ENCODE peak calls at places on chromosomes 11 and 22, in five cellular contexts. One of them, this sample, is unnamed.

GRCh38 chr22:45296628-45297297 is 12.0 kb downstream of the UPK3A start:
- DNase-seq in esophagus squamous epithelium: no peak
- DNase-seq in CD8-positive, alpha-beta T cell: peak
- DNase-seq in GM23248: no peak
- DNase-seq in CD8-positive, alpha-beta memory T cell: no peak
- DNase-seq in this sample: no peak

GRCh38 chr11:113167599-113167998 is 146.8 kb upstream of the TTC12 start:
- DNase-seq in CD8-positive, alpha-beta memory T cell: no peak
- DNase-seq in CD8-positive, alpha-beta T cell: no peak
- DNase-seq in esophagus squamous epithelium: no peak
- DNase-seq in GM23248: no peak
- DNase-seq in this sample: peak

GRCh38 chr11:122923302-122923701 is 40.7 kb downstream of the JHY start:
- DNase-seq in esophagus squamous epithelium: no peak
- DNase-seq in CD8-positive, alpha-beta T cell: no peak
- DNase-seq in GM23248: no peak
- DNase-seq in CD8-positive, alpha-beta memory T cell: no peak
- DNase-seq in this sample: no peak

GRCh38 chr11:46352063-46352841 is 5.0 kb downstream of the DGKZ start:
- DNase-seq in esophagus squamous epithelium: no peak
- DNase-seq in CD8-positive, alpha-beta memory T cell: peak
- DNase-seq in GM23248: peak
- DNase-seq in CD8-positive, alpha-beta T cell: peak
- DNase-seq in this sample: no peak

GRCh38 chr22:33909906-33910305 is 10.4 kb downstream of the LARGE1 start:
- DNase-seq in CD8-positive, alpha-beta T cell: no peak
- DNase-seq in CD8-positive, alpha-beta memory T cell: no peak
- DNase-seq in GM23248: peak
- DNase-seq in esophagus squamous epithelium: no peak
- DNase-seq in this sample: no peak

GRCh38 chr11:133951484-133952198 is 5.1 kb downstream of the IGSF9B start:
- DNase-seq in CD8-positive, alpha-beta memory T cell: no peak
- DNase-seq in CD8-positive, alpha-beta T cell: no peak
- DNase-seq in GM23248: peak
- DNase-seq in esophagus squamous epithelium: no peak
- DNase-seq in this sample: no peak

GRCh38 chr11:10303558-10304363 is 1.1 kb upstream of the ADM start:
- DNase-seq in esophagus squamous epithelium: no peak
- DNase-seq in CD8-positive, alpha-beta memory T cell: no peak
- DNase-seq in CD8-positive, alpha-beta T cell: no peak
- DNase-seq in GM23248: peak
- DNase-seq in this sample: peak

GRCh38 chr11:35487532-35488078 is 37.8 kb downstream of the PAMR1 start:
- DNase-seq in CD8-positive, alpha-beta T cell: no peak
- DNase-seq in CD8-positive, alpha-beta memory T cell: no peak
- DNase-seq in esophagus squamous epithelium: no peak
- DNase-seq in GM23248: peak
- DNase-seq in this sample: no peak

GRCh38 chr11:75566763-75567279 is 4.8 kb downstream of the SERPINH1 start:
- DNase-seq in CD8-positive, alpha-beta T cell: no peak
- DNase-seq in esophagus squamous epithelium: no peak
- DNase-seq in GM23248: no peak
- DNase-seq in CD8-positive, alpha-beta memory T cell: no peak
- DNase-seq in this sample: no peak

GRCh38 chr11:110812334-110812733 is 100.1 kb upstream of the ARHGAP20 start:
- DNase-seq in esophagus squamous epithelium: no peak
- DNase-seq in CD8-positive, alpha-beta T cell: no peak
- DNase-seq in CD8-positive, alpha-beta memory T cell: no peak
- DNase-seq in GM23248: no peak
- DNase-seq in this sample: no peak

GRCh38 chr11:88553204-88553603 is 215.7 kb upstream of the CTSC start:
- DNase-seq in esophagus squamous epithelium: no peak
- DNase-seq in GM23248: peak
- DNase-seq in CD8-positive, alpha-beta memory T cell: no peak
- DNase-seq in CD8-positive, alpha-beta T cell: no peak
- DNase-seq in this sample: no peak

GRCh38 chr11:34250732-34251639 is 106.8 kb downstream of the ABTB2 start:
- DNase-seq in CD8-positive, alpha-beta memory T cell: peak
- DNase-seq in esophagus squamous epithelium: no peak
- DNase-seq in CD8-positive, alpha-beta T cell: peak
- DNase-seq in GM23248: peak
- DNase-seq in this sample: peak

GRCh38 chr11:27158763-27159679 is 118.4 kb downstream of the BBOX1 start:
- DNase-seq in GM23248: peak
- DNase-seq in CD8-positive, alpha-beta memory T cell: no peak
- DNase-seq in esophagus squamous epithelium: no peak
- DNase-seq in CD8-positive, alpha-beta T cell: no peak
- DNase-seq in this sample: no peak

GRCh38 chr11:36774603-36775002 is 176.6 kb upstream of the RAG2 start:
- DNase-seq in GM23248: peak
- DNase-seq in CD8-positive, alpha-beta memory T cell: no peak
- DNase-seq in CD8-positive, alpha-beta T cell: no peak
- DNase-seq in esophagus squamous epithelium: no peak
- DNase-seq in this sample: no peak

GRCh38 chr11:44774131-44774530 is 47.4 kb downstream of the TSPAN18 start:
- DNase-seq in esophagus squamous epithelium: no peak
- DNase-seq in GM23248: no peak
- DNase-seq in CD8-positive, alpha-beta T cell: no peak
- DNase-seq in CD8-positive, alpha-beta memory T cell: no peak
- DNase-seq in this sample: no peak

GRCh38 chr22:37560682-37561208 is 465 bp downstream of the CDC42EP1 start:
- DNase-seq in CD8-positive, alpha-beta memory T cell: no peak
- DNase-seq in CD8-positive, alpha-beta T cell: no peak
- DNase-seq in esophagus squamous epithelium: no peak
- DNase-seq in GM23248: peak
- DNase-seq in this sample: peak

GRCh38 chr11:27427183-27427980 is 45.2 kb downstream of the LGR4 start:
- DNase-seq in CD8-positive, alpha-beta memory T cell: no peak
- DNase-seq in CD8-positive, alpha-beta T cell: no peak
- DNase-seq in esophagus squamous epithelium: no peak
- DNase-seq in GM23248: peak
- DNase-seq in this sample: no peak

GRCh38 chr22:17706451-17706900 is 67.8 kb downstream of the BID start:
- DNase-seq in GM23248: peak
- DNase-seq in esophagus squamous epithelium: no peak
- DNase-seq in CD8-positive, alpha-beta T cell: no peak
- DNase-seq in CD8-positive, alpha-beta memory T cell: no peak
- DNase-seq in this sample: no peak

GRCh38 chr11:5722622-5723021 is 13.6 kb upstream of the OR56B1 start:
- DNase-seq in esophagus squamous epithelium: no peak
- DNase-seq in GM23248: no peak
- DNase-seq in CD8-positive, alpha-beta memory T cell: no peak
- DNase-seq in CD8-positive, alpha-beta T cell: no peak
- DNase-seq in this sample: no peak

GRCh38 chr22:40499187-40499753 is 128.9 kb downstream of the SGSM3 start:
- DNase-seq in CD8-positive, alpha-beta memory T cell: no peak
- DNase-seq in GM23248: peak
- DNase-seq in esophagus squamous epithelium: no peak
- DNase-seq in CD8-positive, alpha-beta T cell: no peak
- DNase-seq in this sample: no peak

GRCh38 chr11:5992604-5993251 is 5.9 kb upstream of the OR52L1 start:
- DNase-seq in esophagus squamous epithelium: no peak
- DNase-seq in CD8-positive, alpha-beta T cell: no peak
- DNase-seq in GM23248: peak
- DNase-seq in CD8-positive, alpha-beta memory T cell: no peak
- DNase-seq in this sample: no peak

GRCh38 chr11:92693146-92693545 is 276.3 kb upstream of the MTNR1B start:
- DNase-seq in CD8-positive, alpha-beta memory T cell: no peak
- DNase-seq in esophagus squamous epithelium: no peak
- DNase-seq in CD8-positive, alpha-beta T cell: no peak
- DNase-seq in GM23248: peak
- DNase-seq in this sample: no peak

GRCh38 chr11:1471736-1472135 is 14.8 kb downstream of the MOB2 start:
- DNase-seq in esophagus squamous epithelium: no peak
- DNase-seq in CD8-positive, alpha-beta T cell: no peak
- DNase-seq in GM23248: no peak
- DNase-seq in CD8-positive, alpha-beta memory T cell: no peak
- DNase-seq in this sample: no peak

GRCh38 chr22:49789289-49790141 is 38.2 kb downstream of the BRD1 start:
- DNase-seq in CD8-positive, alpha-beta T cell: peak
- DNase-seq in CD8-positive, alpha-beta memory T cell: peak
- DNase-seq in GM23248: peak
- DNase-seq in esophagus squamous epithelium: no peak
- DNase-seq in this sample: no peak

GRCh38 chr22:33806191-33806590 is 114.1 kb downstream of the LARGE1 start:
- DNase-seq in esophagus squamous epithelium: no peak
- DNase-seq in GM23248: peak
- DNase-seq in CD8-positive, alpha-beta memory T cell: no peak
- DNase-seq in CD8-positive, alpha-beta T cell: no peak
- DNase-seq in this sample: no peak

GRCh38 chr11:353315-353857 is 15.9 kb upstream of the B4GALNT4 start:
- DNase-seq in CD8-positive, alpha-beta T cell: no peak
- DNase-seq in esophagus squamous epithelium: no peak
- DNase-seq in GM23248: peak
- DNase-seq in CD8-positive, alpha-beta memory T cell: no peak
- DNase-seq in this sample: peak

GRCh38 chr11:79404325-79404724 is 36.5 kb downstream of the TENM4 start:
- DNase-seq in esophagus squamous epithelium: no peak
- DNase-seq in CD8-positive, alpha-beta T cell: no peak
- DNase-seq in CD8-positive, alpha-beta memory T cell: no peak
- DNase-seq in GM23248: peak
- DNase-seq in this sample: no peak

DNA sequence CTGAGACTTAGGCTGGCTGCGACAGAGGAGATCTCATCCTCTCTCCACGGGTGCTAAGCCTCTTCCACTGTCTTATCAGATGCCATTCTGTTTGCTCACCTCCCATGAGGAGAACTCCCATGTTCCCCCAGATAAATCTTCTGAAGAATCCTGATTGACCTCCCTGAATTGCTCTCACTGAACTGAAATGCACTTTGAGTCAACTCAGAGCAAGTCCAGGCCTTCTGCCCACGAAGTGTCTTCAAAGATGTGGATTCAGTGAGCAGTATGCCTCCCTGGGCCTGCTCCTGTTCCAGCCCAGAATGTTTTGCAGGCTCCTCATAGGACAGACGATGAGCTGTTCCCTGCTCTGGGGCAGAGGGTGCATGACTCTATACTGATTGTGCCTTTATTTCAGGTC is 17.4 kb downstream of the TUB start:
- DNase-seq in GM23248: peak
- DNase-seq in esophagus squamous epithelium: no peak
- DNase-seq in CD8-positive, alpha-beta memory T cell: no peak
- DNase-seq in CD8-positive, alpha-beta T cell: no peak
- DNase-seq in this sample: no peak
- H3K27ac ChIP-seq in GM23248: peak
- H3K27ac ChIP-seq in esophagus squamous epithelium: no peak
- H3K27ac ChIP-seq in CD8-positive, alpha-beta memory T cell: no peak
- H3K27ac ChIP-seq in CD8-positive, alpha-beta T cell: no peak
- H3K27ac ChIP-seq in this sample: no peak

GRCh38 chr22:21868651-21869050 is 1.2 kb upstream of the MAPK1 start:
- DNase-seq in GM23248: no peak
- DNase-seq in CD8-positive, alpha-beta T cell: no peak
- DNase-seq in esophagus squamous epithelium: no peak
- DNase-seq in CD8-positive, alpha-beta memory T cell: no peak
- DNase-seq in this sample: no peak
- H3K27ac ChIP-seq in GM23248: no peak
- H3K27ac ChIP-seq in CD8-positive, alpha-beta T cell: no peak
- H3K27ac ChIP-seq in esophagus squamous epithelium: no peak
- H3K27ac ChIP-seq in CD8-positive, alpha-beta memory T cell: peak
- H3K27ac ChIP-seq in this sample: no peak

DNA sequence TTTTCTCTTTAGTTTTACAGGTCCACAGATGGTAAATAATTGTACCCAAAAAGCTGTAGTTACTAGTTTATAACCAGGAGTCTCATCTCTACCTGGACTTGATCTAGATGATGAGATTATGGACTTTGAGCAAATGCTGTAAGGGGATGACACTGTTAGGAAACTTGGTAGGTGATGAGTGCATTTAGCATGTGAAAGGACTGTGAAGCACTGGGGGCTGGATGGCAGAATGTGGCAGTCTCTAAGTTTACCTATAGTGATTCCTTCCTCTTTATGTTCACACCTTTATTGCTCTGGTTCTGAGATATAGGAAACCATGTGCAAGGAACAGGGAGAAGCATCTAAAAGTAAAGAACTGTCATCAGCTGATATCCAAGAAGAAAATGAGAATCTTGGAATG is 230.7 kb upstream of the CHORDC1 start:
- DNase-seq in GM23248: no peak
- DNase-seq in CD8-positive, alpha-beta memory T cell: no peak
- DNase-seq in CD8-positive, alpha-beta T cell: no peak
- DNase-seq in esophagus squamous epithelium: no peak
- DNase-seq in this sample: no peak
- H3K27ac ChIP-seq in GM23248: no peak
- H3K27ac ChIP-seq in CD8-positive, alpha-beta memory T cell: no peak
- H3K27ac ChIP-seq in CD8-positive, alpha-beta T cell: no peak
- H3K27ac ChIP-seq in esophagus squamous epithelium: no peak
- H3K27ac ChIP-seq in this sample: no peak

GRCh38 chr22:32202539-32203180 is 2.2 kb downstream of the RFPL2 start:
- DNase-seq in GM23248: peak
- DNase-seq in CD8-positive, alpha-beta T cell: no peak
- DNase-seq in CD8-positive, alpha-beta memory T cell: no peak
- DNase-seq in esophagus squamous epithelium: no peak
- DNase-seq in this sample: no peak

GRCh38 chr22:32204211-32204855 is 540 bp downstream of the RFPL2 start:
- DNase-seq in CD8-positive, alpha-beta T cell: no peak
- DNase-seq in esophagus squamous epithelium: no peak
- DNase-seq in GM23248: no peak
- DNase-seq in CD8-positive, alpha-beta memory T cell: peak
- DNase-seq in this sample: no peak

GRCh38 chr22:32204856-32205722 is at the start of gene RFPL2:
- DNase-seq in CD8-positive, alpha-beta memory T cell: peak
- DNase-seq in esophagus squamous epithelium: no peak
- DNase-seq in CD8-positive, alpha-beta T cell: no peak
- DNase-seq in GM23248: peak
- DNase-seq in this sample: no peak

GRCh38 chr22:32202161-32202538 is 2.7 kb downstream of the RFPL2 start:
- DNase-seq in esophagus squamous epithelium: no peak
- DNase-seq in CD8-positive, alpha-beta T cell: no peak
- DNase-seq in GM23248: no peak
- DNase-seq in CD8-positive, alpha-beta memory T cell: no peak
- DNase-seq in this sample: no peak

DNA sequence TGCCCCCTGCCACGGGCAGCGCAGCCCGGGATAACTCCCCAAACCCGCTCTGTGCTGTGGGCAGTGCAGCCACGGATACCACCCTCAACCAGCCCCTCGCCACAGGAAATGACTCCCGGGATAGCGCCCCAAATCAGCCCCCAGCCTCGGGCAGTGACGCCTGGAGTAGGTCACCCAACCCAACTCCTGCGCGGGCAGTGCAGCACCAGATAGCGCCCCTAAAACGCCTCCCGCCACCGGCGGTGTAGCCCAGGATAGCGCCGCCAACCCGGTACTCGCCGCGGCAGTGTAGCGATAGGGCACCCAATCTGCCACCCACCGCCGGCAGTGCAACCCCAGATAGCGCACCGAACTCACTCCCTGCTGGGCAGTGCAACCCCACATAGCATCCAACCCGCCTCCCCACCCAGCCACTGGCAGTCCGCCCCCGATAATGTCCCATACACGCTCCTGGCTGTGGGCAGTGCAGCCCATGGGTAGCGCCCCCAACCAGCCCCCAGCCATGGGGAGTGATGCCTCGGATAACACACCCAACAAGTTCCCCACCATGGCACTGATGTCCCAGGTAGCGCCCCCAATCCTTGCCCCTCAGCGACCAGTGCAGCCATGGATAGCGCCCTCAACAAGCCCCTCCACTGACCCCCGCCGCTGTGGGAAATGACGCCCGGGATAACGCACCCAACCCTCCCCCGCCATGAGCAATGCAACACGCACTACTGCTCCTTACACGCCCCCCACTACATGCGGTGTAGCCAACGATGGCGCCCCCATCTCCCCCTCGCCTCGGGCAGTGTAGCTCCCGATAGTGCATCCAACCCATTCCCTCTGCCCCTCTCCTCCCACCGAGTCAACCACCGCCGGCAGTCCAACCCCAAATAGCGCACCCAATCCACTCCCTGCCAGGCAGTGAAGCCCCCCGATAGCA is 1.4 kb downstream of the RFPL2 start:
- DNase-seq in esophagus squamous epithelium: no peak
- DNase-seq in CD8-positive, alpha-beta memory T cell: no peak
- DNase-seq in CD8-positive, alpha-beta T cell: no peak
- DNase-seq in GM23248: no peak
- DNase-seq in this sample: no peak
- H3K27ac ChIP-seq in esophagus squamous epithelium: no peak
- H3K27ac ChIP-seq in CD8-positive, alpha-beta memory T cell: no peak
- H3K27ac ChIP-seq in CD8-positive, alpha-beta T cell: no peak
- H3K27ac ChIP-seq in GM23248: no peak
- H3K27ac ChIP-seq in this sample: no peak

This sample was measured in substantia nigra.